ENCODE peak calls at places on chromosomes 7 and 10, in four cellular contexts. C is MM.1S, G is fibroblast of lung, D is HCT116. M is an unnamed sample.
A peak's percentile ranks its signal among the peaks of the same experiment; 100 is the strongest.

GRCh38 chr7:105769951-105770628 is 106.3 kb downstream of the ATXN7L1 start:
- DNase-seq in C (no peak), D (peak; percentile 61), G (peak; percentile 82), M (peak; percentile 39)

GRCh38 chr10:96814264-96814663 is 17.8 kb upstream of the LCOR start:
- DNase-seq in D (peak; percentile 23), C (no peak), G (peak; percentile 41), M (peak; percentile 89)

GRCh38 chr10:110859947-110860376 is 11.8 kb upstream of the PDCD4 start:
- DNase-seq in C (peak; percentile 35), G (peak; percentile 80), D (no peak), M (peak; percentile 84)

GRCh38 chr7:135023622-135024021 is 37.3 kb downstream of the AGBL3 start:
- DNase-seq in G (no peak), D (no peak), C (no peak), M (no peak)

GRCh38 chr7:75599244-75599771 is 107.2 kb downstream of the SPDYE5 start:
- DNase-seq in D (no peak), G (no peak), C (no peak), M (no peak)

GRCh38 chr7:135743907-135744789 is 4.5 kb downstream of the FAM180A start:
- DNase-seq in G (peak; percentile 75), C (no peak), D (no peak), M (peak; percentile 81)

GRCh38 chr10:97686301-97686961 is 610 bp downstream of the AVPI1 start:
- DNase-seq in D (no peak), G (no peak), C (peak; percentile 37), M (peak; percentile 23)

GRCh38 chr7:39184387-39184786 is 206.7 kb downstream of the POU6F2 start:
- DNase-seq in G (no peak), C (peak; percentile 70), D (no peak), M (no peak)

GRCh38 chr10:132064082-132064755 is 1.5 kb upstream of the JAKMIP3 start:
- DNase-seq in C (no peak), G (no peak), D (no peak), M (no peak)

GRCh38 chr10:73910764-73911552 is at the start of gene PLAU:
- DNase-seq in C (no peak), D (no peak), G (peak; percentile 47), M (peak; percentile 65)

GRCh38 chr7:142620375-142620774 is 128.9 kb upstream of the PRSS1 start:
- DNase-seq in D (no peak), G (no peak), C (no peak), M (no peak)

GRCh38 chr10:72688208-72688651 is 3.7 kb upstream of the MCU start:
- DNase-seq in C (no peak), D (no peak), G (peak; percentile 75), M (peak; percentile 87)

GRCh38 chr7:27183682-27184341 is 1.2 kb downstream of the HOXA11 start:
- DNase-seq in C (no peak), D (no peak), G (no peak), M (peak; percentile 78)

GRCh38 chr7:135121868-135122267 is 26.0 kb upstream of the TMEM140 start:
- DNase-seq in G (no peak), D (no peak), C (no peak), M (no peak)

GRCh38 chr7:30817060-30817770 is 46.0 kb downstream of the MINDY4 start:
- DNase-seq in C (no peak), D (no peak), G (no peak), M (peak; percentile 81)

GRCh38 chr10:71597821-71598498 is 121.6 kb downstream of the C10orf105 start:
- DNase-seq in C (no peak), G (peak; percentile 45), D (no peak), M (peak; percentile 75)

GRCh38 chr7:112453505-112454171 is 3.4 kb downstream of the IFRD1 start:
- DNase-seq in C (no peak), D (no peak), G (peak; percentile 89), M (peak; percentile 85)

GRCh38 chr7:149830997-149831729 is 7.0 kb upstream of the ZNF862 start:
- DNase-seq in G (no peak), D (no peak), C (no peak), M (no peak)

GRCh38 chr7:124667312-124667711 is 98.3 kb downstream of the GPR37 start:
- DNase-seq in G (peak; percentile 27), C (no peak), D (no peak), M (no peak)

GRCh38 chr7:39921505-39922250 is 28.4 kb upstream of the CDK13 start:
- DNase-seq in D (no peak), G (no peak), C (no peak), M (peak; percentile 8)

GRCh38 chr7:140146574-140146973 is 30.2 kb downstream of the KDM7A start:
- DNase-seq in D (no peak), G (no peak), C (no peak), M (no peak)

GRCh38 chr7:27602766-27603165 is 59.9 kb downstream of the HIBADH start:
- DNase-seq in C (no peak), G (no peak), D (no peak), M (no peak)

DNA sequence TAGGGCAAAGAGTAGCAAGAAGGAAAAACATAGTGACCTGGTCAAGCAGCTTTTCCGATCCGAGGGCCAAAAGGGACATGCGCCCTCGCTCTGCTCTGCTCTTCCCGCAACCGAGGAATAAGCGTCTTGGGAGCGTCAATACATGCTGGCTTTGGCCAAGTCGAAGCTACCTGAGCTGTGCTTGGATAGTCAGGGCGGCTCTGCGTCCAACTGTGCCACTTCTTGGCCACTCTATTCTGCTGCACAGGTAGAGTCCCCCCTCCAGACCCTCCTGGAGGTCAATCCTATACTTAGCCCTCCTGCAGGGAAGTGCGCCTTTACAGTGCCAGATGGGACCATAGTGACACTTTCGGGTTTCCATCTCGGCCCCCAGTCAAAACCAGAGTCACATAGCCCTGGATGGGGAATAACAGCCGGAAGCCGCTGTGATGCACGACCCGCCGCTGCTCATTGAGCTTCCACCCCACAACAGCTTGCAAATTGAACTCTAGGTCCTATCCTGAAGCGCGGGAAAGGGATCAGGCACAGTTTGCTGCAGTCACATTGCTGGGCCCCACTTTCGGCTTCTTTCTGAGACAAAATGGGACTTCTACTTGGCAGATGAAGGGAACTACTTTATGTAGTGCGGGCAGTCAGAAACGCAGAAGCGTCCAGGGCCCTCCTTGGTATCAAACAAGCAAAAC is 1.1 kb upstream of the HPSE2 start:
- DNase-seq in G (no peak), C (no peak), D (no peak), M (no peak)
- TF ChIP-seq EZH2 in G (no peak), C (no peak), D (no peak), M (no peak)

GRCh38 chr7:64978497-64979203 is 12.2 kb downstream of the ZNF117 start:
- DNase-seq in D (no peak), C (no peak), G (no peak), M (no peak)
- H3K9me3 ChIP-seq in D (peaks cover 21% of the 10 kb centered on the region), C (peaks cover 3% of the 10 kb centered on the region), G (no peaks in the 10 kb centered on the region), M (peaks cover 26% of the 10 kb centered on the region)

DNA sequence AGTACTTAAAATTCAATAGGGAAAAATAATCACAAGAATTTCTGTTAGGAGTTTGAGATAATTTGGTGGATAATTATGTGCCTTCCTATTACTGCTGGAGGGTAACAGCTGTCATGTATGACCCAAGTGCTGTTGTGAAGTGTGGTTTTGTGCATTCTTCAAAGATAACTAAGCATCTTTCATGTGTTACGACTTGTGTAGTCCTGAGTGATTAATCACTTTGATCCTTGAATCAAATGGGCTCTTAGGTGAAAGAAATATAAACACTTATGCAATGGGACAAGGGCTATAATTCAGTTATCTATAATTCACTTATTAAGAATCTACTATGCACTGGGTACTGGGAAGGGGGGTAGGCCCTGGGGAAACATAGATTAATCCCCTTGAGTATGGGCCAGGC is 89.0 kb downstream of the CH25H start:
- DNase-seq in G (peak; percentile 55), C (no peak), D (peak; percentile 47), M (peak; percentile 67)
- TF ChIP-seq EZH2 in G (no peak), C (no peak), D (no peak), M (no peak)

GRCh38 chr10:88783734-88784133 is 18.8 kb upstream of the LIPM start:
- DNase-seq in D (no peak), G (no peak), C (peak; percentile 38), M (no peak)

GRCh38 chr10:88787463-88787862 is 15.1 kb upstream of the LIPM start:
- DNase-seq in G (no peak), D (no peak), C (no peak), M (no peak)

GRCh38 chr10:88781206-88781605 is 21.3 kb upstream of the LIPM start:
- DNase-seq in D (no peak), G (no peak), C (no peak), M (peak; percentile 19)

GRCh38 chr10:88782222-88782621 is 20.3 kb upstream of the LIPM start:
- DNase-seq in C (no peak), D (no peak), G (no peak), M (no peak)

DNA sequence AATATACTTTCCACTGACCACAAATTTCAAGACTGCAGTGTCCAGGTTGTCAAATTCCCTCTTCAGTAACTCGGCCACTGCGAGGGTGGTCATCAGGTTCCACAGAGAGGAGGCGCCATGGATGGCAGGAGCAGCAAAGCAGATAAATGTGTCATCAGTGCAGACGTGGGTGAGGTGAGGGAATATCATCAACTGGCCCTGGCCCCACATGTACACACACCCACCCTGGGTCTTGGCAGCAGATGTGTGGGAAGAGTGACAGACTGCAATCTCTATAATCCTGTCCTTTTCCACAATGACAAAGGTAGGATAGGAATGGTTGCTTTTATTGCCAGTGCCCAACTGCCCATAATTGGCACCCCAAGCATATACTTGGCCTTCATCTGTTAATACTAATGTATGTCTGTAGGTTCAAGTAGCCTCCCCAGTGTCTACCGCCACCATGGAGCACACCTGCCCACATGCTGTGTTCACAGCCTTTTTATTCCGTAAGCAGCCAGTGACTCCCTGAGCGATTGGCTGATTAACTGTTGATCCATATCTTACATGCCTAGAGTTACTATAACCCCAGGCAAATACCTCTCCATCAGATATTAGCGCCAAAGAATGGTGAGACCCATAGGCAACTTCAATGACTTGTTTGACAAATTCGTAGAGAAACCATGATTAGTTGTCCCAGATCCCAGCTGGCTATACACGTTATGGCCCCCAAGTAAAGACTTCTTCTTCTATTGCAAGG is 16.3 kb upstream of the LIPM start:
- DNase-seq in D (no peak), C (no peak), G (no peak), M (no peak)
- H3K9me3 ChIP-seq in D (no peaks in the 10 kb centered on the region), C (no peaks in the 10 kb centered on the region), G (no peaks in the 10 kb centered on the region), M (no peaks in the 10 kb centered on the region)

M was measured in GM23248.